ENCODE peak calls at places on chromosome 12, in four cellular contexts. A is kidney; V is stimulated activated CD4-positive, alpha-beta T cell treated with anti-CD3 and anti-CD28 coated beads, Interleukin-2, amount 100 ng/mL, for 48 hours; O is SK-N-DZ. K is an unnamed sample.

GRCh38 chr12:1934831-1935230 is 16.4 kb upstream of the CACNA2D4 start:
- DNase-seq in A (no peak), V (no peak), O (no peak), K (no peak)

GRCh38 chr12:28237423-28237822 is 47.2 kb downstream of the CCDC91 start:
- DNase-seq in A (no peak), V (no peak), O (no peak), K (no peak)

GRCh38 chr12:79690606-79691298 is at the start of gene PAWR:
- DNase-seq in A (peak), V (no peak), O (peak), K (peak)

GRCh38 chr12:253116-253831 is 9.4 kb downstream of the SLC6A13 start:
- DNase-seq in A (no peak), V (no peak), O (no peak), K (no peak)

GRCh38 chr12:128690641-128691040 is 133.1 kb downstream of the SLC15A4 start:
- DNase-seq in A (no peak), V (no peak), O (no peak), K (no peak)

GRCh38 chr12:69510176-69510827 is 40.1 kb downstream of the FRS2 start:
- DNase-seq in A (no peak), V (no peak), O (no peak), K (no peak)

GRCh38 chr12:41663487-41664258 is 475.6 kb downstream of the PDZRN4 start:
- DNase-seq in A (no peak), V (no peak), O (peak), K (no peak)

GRCh38 chr12:109762071-109762672 is 48.5 kb downstream of the FAM222A start:
- DNase-seq in A (peak), V (no peak), O (no peak), K (peak)

GRCh38 chr12:21169878-21170472 is 39.0 kb downstream of the SLCO1B1 start:
- DNase-seq in A (no peak), V (peak), O (peak), K (no peak)

GRCh38 chr12:104976703-104977102 is 9.4 kb upstream of the NOPCHAP1 start:
- DNase-seq in A (no peak), V (no peak), O (no peak), K (no peak)

GRCh38 chr12:7989827-7990491 is 42.6 kb upstream of the FOXJ2 start:
- DNase-seq in A (peak), V (peak), O (no peak), K (no peak)

GRCh38 chr12:93183940-93184663 is 193.6 kb upstream of the NUDT4 start:
- DNase-seq in A (no peak), V (no peak), O (no peak), K (no peak)

GRCh38 chr12:61554268-61555008 is 705.8 kb upstream of the USP15 start:
- DNase-seq in A (no peak), V (no peak), O (no peak), K (no peak)

GRCh38 chr12:7645395-7646177 is 20.1 kb downstream of the APOBEC1 start:
- DNase-seq in A (no peak), V (peak), O (peak), K (no peak)

GRCh38 chr12:130375296-130375695 is 37.6 kb downstream of the PIWIL1 start:
- DNase-seq in A (no peak), V (no peak), O (no peak), K (no peak)

GRCh38 chr12:7431993-7432685 is 11.8 kb downstream of the CD163L1 start:
- DNase-seq in A (no peak), V (no peak), O (no peak), K (no peak)

K was measured in chondrocyte.